ENCODE peak calls at places on chromosomes 3 and 15, in seven cellular contexts. Q is AG04449, D is A673, O is BJ, S is OCI-LY7, W is stomach, E is GM12864. F is an unnamed sample.

GRCh38 chr15:45589296-45589695 is 2.1 kb downstream of the BLOC1S6 start:
- DNase-seq in D (no peak), O (no peak), E (no peak), Q (no peak), W (no peak), S (no peak), F (no peak)

GRCh38 chr3:197352382-197352781 is 54.0 kb upstream of the DLG1 start:
- DNase-seq in W (peak; percentile 67), Q (no peak), E (no peak), D (peak; percentile 22), O (peak; percentile 55), S (no peak), F (no peak)

GRCh38 chr3:12076666-12077065 is 72.5 kb downstream of the SYN2 start:
- DNase-seq in Q (no peak), D (no peak), W (no peak), O (no peak), S (no peak), E (no peak), F (no peak)

GRCh38 chr3:123883656-123884257 is 375 bp downstream of the MYLK start:
- DNase-seq in Q (no peak), O (no peak), D (peak; percentile 15), E (no peak), W (no peak), S (no peak), F (no peak)

GRCh38 chr15:52378746-52379394 is 83.3 kb upstream of the MYO5C start:
- DNase-seq in O (no peak), S (no peak), D (no peak), E (peak; percentile 58), W (no peak), Q (no peak), F (no peak)

GRCh38 chr15:60703196-60703933 is 224.4 kb upstream of the ICE2 start:
- DNase-seq in O (no peak), E (no peak), S (no peak), W (no peak), D (no peak), Q (no peak), F (no peak)

GRCh38 chr3:22474706-22475470 is 723.9 kb upstream of the ZNF385D start:
- DNase-seq in D (no peak), E (no peak), S (no peak), Q (no peak), O (peak; percentile 4), W (no peak), F (no peak)

GRCh38 chr3:150216041-150216811 is 191.9 kb upstream of the TSC22D2 start:
- DNase-seq in W (no peak), D (peak; percentile 94), S (no peak), O (no peak), E (no peak), Q (peak; percentile 68), F (no peak)

GRCh38 chr15:98954411-98954810 is 53.2 kb downstream of the PGPEP1L start:
- DNase-seq in S (no peak), O (peak; percentile 87), E (no peak), D (no peak), W (no peak), Q (peak; percentile 87), F (peak; percentile 52)

GRCh38 chr15:66838671-66839239 is 136.7 kb downstream of the SMAD6 start:
- DNase-seq in Q (no peak), D (peak; percentile 55), O (no peak), E (no peak), W (no peak), S (peak; percentile 56), F (no peak)

GRCh38 chr15:48331796-48332641 is 790 bp downstream of the DUT start:
- DNase-seq in D (peak; percentile 88), O (no peak), Q (no peak), S (peak; percentile 85), W (peak; percentile 52), E (peak; percentile 22), F (peak; percentile 75)

GRCh38 chr3:158678687-158679086 is 6.2 kb upstream of the LXN start:
- DNase-seq in D (no peak), S (no peak), O (no peak), Q (no peak), W (no peak), E (no peak), F (no peak)
- H3K4me3 ChIP-seq in D (no peak overlapping the region), S (no peak overlapping the region), O (no peak overlapping the region), Q (no peak overlapping the region), W (no peak overlapping the region), E (no peak overlapping the region), F (no peak overlapping the region)

DNA sequence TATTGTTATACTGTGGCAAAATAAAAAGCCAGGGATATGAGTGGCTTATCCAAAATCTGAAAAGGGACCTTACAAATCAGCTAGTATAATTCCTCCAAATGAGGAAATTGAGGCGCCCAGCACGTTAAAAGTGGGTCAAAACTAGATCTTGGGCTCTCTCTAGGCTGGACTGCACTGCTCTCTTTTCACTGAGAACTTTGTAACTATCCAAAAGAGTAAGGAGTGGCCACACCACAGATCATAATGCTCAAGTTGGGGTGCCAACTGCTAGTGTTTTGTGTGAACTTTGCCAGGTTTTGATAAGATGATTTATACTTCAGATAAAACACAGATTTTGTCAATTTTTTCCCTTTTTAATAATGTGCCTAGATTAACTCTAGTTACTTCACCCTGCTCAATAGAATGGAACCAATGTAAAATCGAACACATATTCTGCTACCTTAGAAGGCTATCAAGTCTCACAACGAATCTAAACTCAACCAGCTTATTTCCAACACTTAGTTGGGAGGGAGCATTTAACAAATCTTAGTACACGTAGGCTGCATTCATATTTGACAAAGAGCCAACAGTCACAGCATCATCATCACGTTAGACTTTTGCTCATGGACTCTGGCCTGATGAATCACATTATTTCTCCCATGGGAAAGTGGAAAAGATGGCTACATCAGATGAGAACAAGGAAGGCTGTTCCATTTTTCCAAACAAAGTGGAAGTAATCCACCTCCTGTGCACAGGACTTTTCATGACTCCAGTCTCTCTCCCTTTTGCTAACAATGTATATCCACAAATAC is 64.4 kb downstream of the ABI3BP start:
- DNase-seq in D (no peak), Q (peak; percentile 83), S (no peak), E (no peak), W (no peak), O (no peak), F (no peak)
- H3K4me3 ChIP-seq in D (no peak overlapping the region), Q (no peak overlapping the region), S (no peak overlapping the region), E (no peak overlapping the region), W (no peak overlapping the region), O (no peak overlapping the region), F (no peak overlapping the region)

GRCh38 chr3:153639634-153640033 is 477.6 kb downstream of the RAP2B start:
- DNase-seq in O (no peak), E (no peak), W (no peak), D (no peak), S (no peak), Q (no peak), F (no peak)

GRCh38 chr3:153640689-153641308 is 478.8 kb downstream of the RAP2B start:
- DNase-seq in D (no peak), S (no peak), E (no peak), O (no peak), W (peak; percentile 31), Q (no peak), F (no peak)

DNA sequence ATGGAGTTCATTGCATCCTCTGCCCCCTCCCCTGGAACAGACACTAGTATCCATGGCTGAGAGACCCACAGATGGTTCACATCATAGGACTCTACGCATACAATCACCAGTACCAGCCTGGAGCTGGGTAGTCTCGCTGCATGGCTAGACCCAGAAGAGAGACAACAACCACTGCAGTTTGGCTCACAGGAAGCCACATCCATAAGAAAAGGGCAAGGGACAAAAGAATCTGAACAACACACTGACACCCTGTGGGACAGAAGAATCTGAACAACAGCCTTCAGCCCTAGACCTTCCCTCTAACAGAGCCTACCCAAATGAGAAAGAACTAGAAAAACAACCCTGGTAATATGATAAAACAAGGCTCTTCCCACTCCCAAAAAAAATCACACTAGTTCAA is 479.3 kb downstream of the RAP2B start:
- DNase-seq in O (no peak), Q (no peak), S (no peak), W (no peak), E (no peak), D (no peak), F (no peak)
- H3K4me3 ChIP-seq in O (no peak overlapping the region), Q (no peak overlapping the region), S (no peak overlapping the region), W (no peak overlapping the region), E (no peak overlapping the region), D (no peak overlapping the region), F (no peak overlapping the region)

GRCh38 chr3:44974406-44974805 is 1.6 kb downstream of the ZDHHC3 start:
- DNase-seq in Q (no peak), D (no peak), W (peak; percentile 26), O (no peak), E (no peak), S (peak; percentile 45), F (peak; percentile 62)
- H3K4me3 ChIP-seq in Q (peak overlapping the region; percentile 96), D (peak overlapping the region; percentile 90), W (peak overlapping the region; percentile 90), O (peak overlapping the region; percentile 97), E (peak overlapping the region; percentile 96), S (peak overlapping the region; percentile 91), F (peak overlapping the region; percentile 88)